ENCODE peak calls at places on chromosomes 6 and 20, in nine cellular contexts. N is KBM-7; U is EL; V is Caco-2; R is MV-4-11; Q is LoVo; D is CD4-positive, alpha-beta T cell; M is NCI-H1105; I is effector CD4-positive, alpha-beta T cell. A is an unnamed sample.

GRCh38 chr20:3753501-3754257 is 13.9 kb downstream of the ADISSP start:
- DNase-seq in I (no peak), U (no peak), R (no peak), Q (no peak), N (no peak), M (no peak), V (no peak), D (no peak), A (no peak)

GRCh38 chr20:363319-364078 is 16.6 kb downstream of the NRSN2 start:
- DNase-seq in R (no peak), I (no peak), M (no peak), Q (no peak), V (no peak), D (no peak), N (no peak), U (peak; percentile 41), A (no peak)

GRCh38 chr6:14442250-14442649 is 324.7 kb downstream of the CD83 start:
- DNase-seq in I (no peak), R (peak; percentile 76), V (no peak), M (no peak), N (peak; percentile 67), U (no peak), D (no peak), Q (no peak), A (no peak)

GRCh38 chr6:106147476-106147875 is 61.3 kb downstream of the PRDM1 start:
- DNase-seq in I (no peak), M (no peak), R (no peak), U (no peak), V (no peak), Q (no peak), N (no peak), D (no peak), A (no peak)

GRCh38 chr20:12875510-12875909 is 133.3 kb upstream of the SPTLC3 start:
- DNase-seq in D (no peak), R (no peak), N (no peak), V (peak; percentile 5), M (no peak), U (no peak), I (no peak), Q (no peak), A (no peak)

GRCh38 chr6:149895702-149896310 is 2.1 kb downstream of the RAET1E start:
- DNase-seq in V (no peak), I (peak; percentile 8), U (peak; percentile 91), N (peak; percentile 71), R (peak; percentile 84), M (no peak), D (peak; percentile 10), Q (peak; percentile 60), A (peak; percentile 12)

GRCh38 chr20:4167261-4168004 is 152.1 kb upstream of the RNF24 start:
- DNase-seq in U (no peak), Q (no peak), M (no peak), N (no peak), I (no peak), R (no peak), D (no peak), V (peak; percentile 36), A (no peak)

GRCh38 chr20:25514747-25515340 is 70.5 kb downstream of the NINL start:
- DNase-seq in N (no peak), D (no peak), V (no peak), M (no peak), R (no peak), U (no peak), Q (no peak), I (no peak), A (no peak)

GRCh38 chr6:150413768-150414167 is 45.0 kb downstream of the IYD start:
- DNase-seq in R (no peak), D (no peak), N (no peak), V (no peak), U (no peak), M (no peak), I (no peak), Q (peak; percentile 16), A (no peak)

GRCh38 chr6:88359530-88360202 is 193.5 kb upstream of the CNR1 start:
- DNase-seq in M (no peak), R (no peak), V (no peak), U (peak; percentile 19), D (no peak), N (no peak), I (no peak), Q (no peak), A (no peak)

GRCh38 chr20:61896058-61896961 is 169.4 kb downstream of the TAF4 start:
- DNase-seq in I (no peak), Q (peak; percentile 27), M (peak; percentile 40), D (no peak), R (no peak), V (peak; percentile 81), N (peak; percentile 41), U (peak; percentile 33), A (no peak)

GRCh38 chr6:54698974-54699373 is 147.6 kb upstream of the FAM83B start:
- DNase-seq in I (no peak), D (no peak), U (no peak), M (no peak), Q (no peak), R (no peak), N (no peak), V (peak; percentile 58), A (no peak)

GRCh38 chr6:33958208-33958862 is 154.5 kb upstream of the MLN start:
- DNase-seq in Q (no peak), D (no peak), I (no peak), N (no peak), V (no peak), M (peak; percentile 74), U (no peak), R (no peak), A (no peak)

GRCh38 chr6:14031516-14031915 is 86.1 kb upstream of the CD83 start:
- DNase-seq in R (no peak), U (peak; percentile 46), I (no peak), Q (no peak), V (no peak), D (no peak), N (no peak), M (no peak), A (no peak)

GRCh38 chr6:41430875-41431274 is 95.5 kb downstream of the NCR2 start:
- DNase-seq in N (no peak), Q (peak; percentile 23), U (peak; percentile 86), R (peak; percentile 80), I (no peak), V (no peak), D (no peak), M (no peak), A (no peak)

GRCh38 chr6:158909938-158910337 is 90.1 kb downstream of the RSPH3 start:
- DNase-seq in I (no peak), V (no peak), M (no peak), N (no peak), R (no peak), D (no peak), Q (no peak), U (no peak), A (no peak)

GRCh38 chr6:1424306-1424927 is 35.0 kb downstream of the FOXF2 start:
- DNase-seq in D (no peak), U (peak; percentile 63), Q (peak; percentile 61), V (peak; percentile 58), I (no peak), N (peak; percentile 33), M (peak; percentile 19), R (peak; percentile 30), A (no peak)

GRCh38 chr6:1798303-1798964 is 188.7 kb downstream of the FOXC1 start:
- DNase-seq in I (no peak), Q (no peak), V (peak; percentile 38), N (no peak), M (no peak), U (no peak), R (no peak), D (no peak), A (no peak)

GRCh38 chr6:89379281-89379680 is 26.8 kb upstream of the UBE2J1 start:
- DNase-seq in U (no peak), N (peak; percentile 69), D (no peak), M (no peak), R (peak; percentile 93), Q (no peak), V (no peak), I (no peak), A (no peak)

GRCh38 chr20:42610070-42610469 is 579.6 kb downstream of the PTPRT start:
- DNase-seq in M (no peak), D (no peak), V (no peak), R (no peak), U (no peak), N (no peak), Q (no peak), I (no peak), A (no peak)

A was measured in T follicular helper cell.